ENCODE peak calls at places on chromosomes 13 and 19, in six cellular contexts. One of them, this sample, is unnamed.

GRCh38 chr19:34375598-34375997 is 10.6 kb downstream of the GPI start:
- DNase-seq in Peyer's patch: no peak
- DNase-seq in iPS DF 6.9: no peak
- DNase-seq in tibial artery: no peak
- DNase-seq in GM23338: no peak
- DNase-seq in endothelial cell of umbilical vein: no peak
- DNase-seq in this sample: no peak

GRCh38 chr13:35474551-35474950 is 1.9 kb downstream of the MAB21L1 start:
- DNase-seq in Peyer's patch: no peak
- DNase-seq in iPS DF 6.9: no peak
- DNase-seq in tibial artery: no peak
- DNase-seq in GM23338: peak; percentile 28
- DNase-seq in endothelial cell of umbilical vein: no peak
- DNase-seq in this sample: no peak

GRCh38 chr13:99269627-99270252 is 11.6 kb upstream of the GPR18 start:
- DNase-seq in Peyer's patch: no peak
- DNase-seq in iPS DF 6.9: no peak
- DNase-seq in tibial artery: no peak
- DNase-seq in GM23338: peak; percentile 41
- DNase-seq in endothelial cell of umbilical vein: peak; percentile 71
- DNase-seq in this sample: no peak

GRCh38 chr13:41053384-41053826 is 7.9 kb upstream of the WBP4 start:
- DNase-seq in Peyer's patch: no peak
- DNase-seq in iPS DF 6.9: no peak
- DNase-seq in tibial artery: peak; percentile 66
- DNase-seq in GM23338: no peak
- DNase-seq in endothelial cell of umbilical vein: no peak
- DNase-seq in this sample: no peak

GRCh38 chr19:41321600-41322270 is 11.8 kb downstream of the CCDC97 start:
- DNase-seq in Peyer's patch: no peak
- DNase-seq in iPS DF 6.9: no peak
- DNase-seq in tibial artery: no peak
- DNase-seq in GM23338: peak; percentile 84
- DNase-seq in endothelial cell of umbilical vein: peak; percentile 76
- DNase-seq in this sample: no peak

GRCh38 chr19:33325920-33326319 is 23.6 kb upstream of the CEBPA start:
- DNase-seq in Peyer's patch: no peak
- DNase-seq in iPS DF 6.9: no peak
- DNase-seq in tibial artery: peak; percentile 67
- DNase-seq in GM23338: no peak
- DNase-seq in endothelial cell of umbilical vein: no peak
- DNase-seq in this sample: no peak

GRCh38 chr19:883661-884211 is 9.3 kb downstream of the MED16 start:
- DNase-seq in Peyer's patch: no peak
- DNase-seq in iPS DF 6.9: no peak
- DNase-seq in tibial artery: no peak
- DNase-seq in GM23338: no peak
- DNase-seq in endothelial cell of umbilical vein: no peak
- DNase-seq in this sample: peak; percentile 48

GRCh38 chr19:5990289-5990797 is 12.4 kb upstream of the RANBP3 start:
- DNase-seq in Peyer's patch: no peak
- DNase-seq in iPS DF 6.9: no peak
- DNase-seq in tibial artery: no peak
- DNase-seq in GM23338: peak; percentile 79
- DNase-seq in endothelial cell of umbilical vein: no peak
- DNase-seq in this sample: no peak

GRCh38 chr13:109694972-109695371 is 91.4 kb downstream of the IRS2 start:
- DNase-seq in Peyer's patch: no peak
- DNase-seq in iPS DF 6.9: no peak
- DNase-seq in tibial artery: no peak
- DNase-seq in GM23338: no peak
- DNase-seq in endothelial cell of umbilical vein: no peak
- DNase-seq in this sample: no peak

GRCh38 chr13:98450495-98451167 is 126.3 kb downstream of the STK24 start:
- DNase-seq in Peyer's patch: no peak
- DNase-seq in iPS DF 6.9: no peak
- DNase-seq in tibial artery: no peak
- DNase-seq in GM23338: peak; percentile 65
- DNase-seq in endothelial cell of umbilical vein: no peak
- DNase-seq in this sample: no peak

GRCh38 chr13:48038763-48039162 is 1.2 kb downstream of the NUDT15 start:
- DNase-seq in Peyer's patch: no peak
- DNase-seq in iPS DF 6.9: no peak
- DNase-seq in tibial artery: no peak
- DNase-seq in GM23338: peak; percentile 18
- DNase-seq in endothelial cell of umbilical vein: no peak
- DNase-seq in this sample: no peak

GRCh38 chr13:29573190-29573589 is 22.3 kb downstream of the SLC7A1 start:
- DNase-seq in Peyer's patch: no peak
- DNase-seq in iPS DF 6.9: no peak
- DNase-seq in tibial artery: peak; percentile 72
- DNase-seq in GM23338: no peak
- DNase-seq in endothelial cell of umbilical vein: peak; percentile 19
- DNase-seq in this sample: no peak

GRCh38 chr19:44623626-44624025 is 10.3 kb downstream of the IGSF23 start:
- DNase-seq in Peyer's patch: no peak
- DNase-seq in iPS DF 6.9: no peak
- DNase-seq in tibial artery: no peak
- DNase-seq in GM23338: no peak
- DNase-seq in endothelial cell of umbilical vein: no peak
- DNase-seq in this sample: no peak

GRCh38 chr19:29694669-29695627 is 20.1 kb downstream of the C19orf12 start:
- DNase-seq in Peyer's patch: peak; percentile 80
- DNase-seq in iPS DF 6.9: peak; percentile 58
- DNase-seq in tibial artery: peak; percentile 89
- DNase-seq in GM23338: peak; percentile 85
- DNase-seq in endothelial cell of umbilical vein: peak; percentile 51
- DNase-seq in this sample: no peak

GRCh38 chr19:52592301-52592700 is 22.2 kb downstream of the ZNF701 start:
- DNase-seq in Peyer's patch: no peak
- DNase-seq in iPS DF 6.9: no peak
- DNase-seq in tibial artery: no peak
- DNase-seq in GM23338: no peak
- DNase-seq in endothelial cell of umbilical vein: no peak
- DNase-seq in this sample: no peak

GRCh38 chr13:105773241-105773640 is 762.2 kb downstream of the EFNB2 start:
- DNase-seq in Peyer's patch: no peak
- DNase-seq in iPS DF 6.9: no peak
- DNase-seq in tibial artery: no peak
- DNase-seq in GM23338: no peak
- DNase-seq in endothelial cell of umbilical vein: no peak
- DNase-seq in this sample: no peak

GRCh38 chr19:1847684-1848398 is 442 bp downstream of the REXO1 start:
- DNase-seq in Peyer's patch: no peak
- DNase-seq in iPS DF 6.9: no peak
- DNase-seq in tibial artery: no peak
- DNase-seq in GM23338: peak; percentile 76
- DNase-seq in endothelial cell of umbilical vein: peak; percentile 64
- DNase-seq in this sample: no peak

GRCh38 chr13:29502391-29503008 is 93.0 kb downstream of the SLC7A1 start:
- DNase-seq in Peyer's patch: no peak
- DNase-seq in iPS DF 6.9: no peak
- DNase-seq in tibial artery: no peak
- DNase-seq in GM23338: no peak
- DNase-seq in endothelial cell of umbilical vein: no peak
- DNase-seq in this sample: no peak

GRCh38 chr13:41751277-41751676 is 209.6 kb downstream of the VWA8 start:
- DNase-seq in Peyer's patch: no peak
- DNase-seq in iPS DF 6.9: no peak
- DNase-seq in tibial artery: no peak
- DNase-seq in GM23338: no peak
- DNase-seq in endothelial cell of umbilical vein: no peak
- DNase-seq in this sample: no peak

GRCh38 chr19:15551183-15552004 is 43.1 kb downstream of the CYP4F22 start:
- DNase-seq in Peyer's patch: peak; percentile 31
- DNase-seq in iPS DF 6.9: no peak
- DNase-seq in tibial artery: no peak
- DNase-seq in GM23338: peak; percentile 91
- DNase-seq in endothelial cell of umbilical vein: no peak
- DNase-seq in this sample: no peak

GRCh38 chr13:97395437-97396136 is 38.4 kb upstream of the RAP2A start:
- DNase-seq in Peyer's patch: no peak
- DNase-seq in iPS DF 6.9: no peak
- DNase-seq in tibial artery: no peak
- DNase-seq in GM23338: no peak
- DNase-seq in endothelial cell of umbilical vein: no peak
- DNase-seq in this sample: no peak

GRCh38 chr19:31214086-31214485 is 135.2 kb downstream of the TSHZ3 start:
- DNase-seq in Peyer's patch: peak; percentile 73
- DNase-seq in iPS DF 6.9: no peak
- DNase-seq in tibial artery: peak; percentile 59
- DNase-seq in GM23338: no peak
- DNase-seq in endothelial cell of umbilical vein: peak; percentile 17
- DNase-seq in this sample: peak; percentile 98

GRCh38 chr13:70043685-70044084 is 63.9 kb upstream of the ATXN8OS start:
- DNase-seq in Peyer's patch: no peak
- DNase-seq in iPS DF 6.9: no peak
- DNase-seq in tibial artery: no peak
- DNase-seq in GM23338: no peak
- DNase-seq in endothelial cell of umbilical vein: no peak
- DNase-seq in this sample: peak; percentile 6

GRCh38 chr19:4338441-4339350 is at the start of gene STAP2:
- DNase-seq in Peyer's patch: no peak
- DNase-seq in iPS DF 6.9: no peak
- DNase-seq in tibial artery: no peak
- DNase-seq in GM23338: peak; percentile 80
- DNase-seq in endothelial cell of umbilical vein: peak; percentile 36
- DNase-seq in this sample: peak; percentile 37

GRCh38 chr13:27174766-27175455 is 3.3 kb upstream of the USP12 start:
- DNase-seq in Peyer's patch: no peak
- DNase-seq in iPS DF 6.9: no peak
- DNase-seq in tibial artery: no peak
- DNase-seq in GM23338: no peak
- DNase-seq in endothelial cell of umbilical vein: no peak
- DNase-seq in this sample: no peak

GRCh38 chr13:52463526-52463925 is 8.2 kb downstream of the CKAP2 start:
- DNase-seq in Peyer's patch: no peak
- DNase-seq in iPS DF 6.9: no peak
- DNase-seq in tibial artery: no peak
- DNase-seq in GM23338: no peak
- DNase-seq in endothelial cell of umbilical vein: no peak
- DNase-seq in this sample: no peak

GRCh38 chr13:52455677-52456041 is 381 bp downstream of the CKAP2 start:
- DNase-seq in Peyer's patch: peak; percentile 85
- DNase-seq in iPS DF 6.9: peak; percentile 27
- DNase-seq in tibial artery: peak; percentile 49
- DNase-seq in GM23338: peak; percentile 94
- DNase-seq in endothelial cell of umbilical vein: peak; percentile 83
- DNase-seq in this sample: no peak

GRCh38 chr13:52454825-52455676 is at the start of gene CKAP2:
- DNase-seq in Peyer's patch: peak; percentile 97
- DNase-seq in iPS DF 6.9: peak; percentile 90
- DNase-seq in tibial artery: peak; percentile 93
- DNase-seq in GM23338: peak; percentile 97
- DNase-seq in endothelial cell of umbilical vein: peak; percentile 97
- DNase-seq in this sample: peak; percentile 77

GRCh38 chr13:52461265-52461664 is 6.0 kb downstream of the CKAP2 start:
- DNase-seq in Peyer's patch: no peak
- DNase-seq in iPS DF 6.9: no peak
- DNase-seq in tibial artery: no peak
- DNase-seq in GM23338: no peak
- DNase-seq in endothelial cell of umbilical vein: no peak
- DNase-seq in this sample: no peak

DNA sequence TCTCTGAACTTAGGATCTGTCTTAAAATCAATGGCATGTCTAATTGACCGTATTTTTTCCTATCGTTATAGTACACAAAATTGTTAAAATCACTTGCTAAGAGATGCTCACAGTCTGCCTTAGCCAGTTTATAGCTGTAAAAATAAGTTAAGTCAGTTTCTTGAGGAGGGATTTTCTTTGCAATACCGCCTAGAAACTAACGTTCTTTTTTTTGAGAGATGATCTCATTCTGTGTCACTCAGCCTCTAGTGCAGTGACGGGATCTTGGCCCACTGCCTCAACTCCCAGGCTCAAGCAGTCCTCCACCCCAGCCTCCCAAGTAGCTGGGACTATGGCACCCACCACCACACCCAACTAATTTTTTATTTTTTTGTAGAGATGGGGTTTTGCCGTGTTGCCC is 4.4 kb downstream of the CKAP2 start:
- DNase-seq in Peyer's patch: no peak
- DNase-seq in iPS DF 6.9: no peak
- DNase-seq in tibial artery: no peak
- DNase-seq in GM23338: no peak
- DNase-seq in endothelial cell of umbilical vein: peak; percentile 47
- DNase-seq in this sample: no peak
- H3K27ac ChIP-seq in Peyer's patch: no peak overlapping the region
- H3K27ac ChIP-seq in iPS DF 6.9: no peak overlapping the region
- H3K27ac ChIP-seq in tibial artery: no peak overlapping the region
- H3K27ac ChIP-seq in GM23338: no peak overlapping the region
- H3K27ac ChIP-seq in endothelial cell of umbilical vein: no peak overlapping the region
- H3K27ac ChIP-seq in this sample: peak overlapping the region; percentile 36

DNA sequence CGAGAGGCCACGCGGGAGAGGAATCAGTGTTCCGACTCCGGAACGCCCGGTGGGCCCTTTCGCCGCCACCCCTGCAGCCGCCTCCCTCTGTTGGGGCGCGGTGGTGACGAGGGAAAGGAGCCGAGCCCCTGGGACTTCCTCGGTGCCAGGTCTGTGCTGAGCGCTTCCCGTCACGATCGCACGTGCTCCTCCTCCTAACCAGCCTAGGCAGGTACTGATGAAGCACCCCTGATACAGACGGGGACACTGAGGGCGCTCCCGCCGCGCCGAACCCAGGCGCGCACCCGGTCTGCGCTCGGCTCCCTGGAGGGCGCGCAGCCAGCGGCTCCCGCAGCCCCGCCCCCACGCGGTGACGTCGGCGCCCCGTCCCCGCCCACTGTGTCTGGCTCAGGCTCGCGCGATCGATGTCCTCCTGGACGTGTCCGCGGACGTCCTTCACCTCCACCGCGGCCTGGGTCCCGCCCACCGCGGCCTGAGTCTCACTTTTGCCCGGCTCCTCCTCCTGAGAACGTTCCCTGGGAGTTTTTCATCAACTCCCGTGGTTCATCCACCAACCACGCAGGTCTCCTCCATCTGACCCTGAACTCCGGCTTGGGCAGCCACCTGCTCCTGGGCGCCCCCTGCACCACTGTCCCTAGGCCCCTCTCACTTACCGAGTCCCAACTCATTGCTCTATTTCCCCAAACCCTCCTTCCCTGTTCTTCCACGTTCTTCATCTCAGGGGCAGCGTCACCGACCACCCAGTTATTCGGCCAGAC is 2.6 kb upstream of the KLK15 start:
- DNase-seq in Peyer's patch: peak; percentile 66
- DNase-seq in iPS DF 6.9: no peak
- DNase-seq in tibial artery: no peak
- DNase-seq in GM23338: peak; percentile 83
- DNase-seq in endothelial cell of umbilical vein: peak; percentile 72
- DNase-seq in this sample: no peak
- H3K27ac ChIP-seq in Peyer's patch: peak overlapping the region; percentile 67
- H3K27ac ChIP-seq in iPS DF 6.9: no peak overlapping the region
- H3K27ac ChIP-seq in tibial artery: no peak overlapping the region
- H3K27ac ChIP-seq in GM23338: no peak overlapping the region
- H3K27ac ChIP-seq in endothelial cell of umbilical vein: no peak overlapping the region
- H3K27ac ChIP-seq in this sample: no peak overlapping the region

GRCh38 chr19:56114051-56114694 is 6.9 kb downstream of the ZNF787 start:
- DNase-seq in Peyer's patch: no peak
- DNase-seq in iPS DF 6.9: no peak
- DNase-seq in tibial artery: no peak
- DNase-seq in GM23338: no peak
- DNase-seq in endothelial cell of umbilical vein: no peak
- DNase-seq in this sample: no peak
- H3K27ac ChIP-seq in Peyer's patch: peak overlapping the region; percentile 76
- H3K27ac ChIP-seq in iPS DF 6.9: no peak overlapping the region
- H3K27ac ChIP-seq in tibial artery: no peak overlapping the region
- H3K27ac ChIP-seq in GM23338: no peak overlapping the region
- H3K27ac ChIP-seq in endothelial cell of umbilical vein: no peak overlapping the region
- H3K27ac ChIP-seq in this sample: no peak overlapping the region

GRCh38 chr13:114111577-114111976 is 20.8 kb downstream of the RASA3 start:
- DNase-seq in Peyer's patch: no peak
- DNase-seq in iPS DF 6.9: no peak
- DNase-seq in tibial artery: peak; percentile 9
- DNase-seq in GM23338: no peak
- DNase-seq in endothelial cell of umbilical vein: no peak
- DNase-seq in this sample: no peak
- H3K27ac ChIP-seq in Peyer's patch: peak overlapping the region; percentile 40
- H3K27ac ChIP-seq in iPS DF 6.9: no peak overlapping the region
- H3K27ac ChIP-seq in tibial artery: no peak overlapping the region
- H3K27ac ChIP-seq in GM23338: peak overlapping the region; percentile 32
- H3K27ac ChIP-seq in endothelial cell of umbilical vein: no peak overlapping the region
- H3K27ac ChIP-seq in this sample: no peak overlapping the region

This sample was measured in epithelial cell of prostate.